ENCODE peak calls at places on chromosomes 3 and 15, in five cellular contexts. G is HEK293T; L is amniotic stem cell; E is globus pallidus; M is activated naive CD4-positive, alpha-beta T cell treated with Interleukin-2 at 50 U/mL for 16 hours. D is an unnamed sample.

GRCh38 chr15:89307791-89308190 is 26.8 kb downstream of the POLG start:
- DNase-seq in G (no peak), L (peak), E (no peak), M (no peak), D (no peak)

GRCh38 chr15:80160570-80161156 is 7.9 kb downstream of the FAH start:
- DNase-seq in G (no peak), L (peak), E (peak), M (peak), D (no peak)

GRCh38 chr15:74958320-74958907 is 1.8 kb upstream of the RPP25 start:
- DNase-seq in G (no peak), L (no peak), E (no peak), M (no peak), D (no peak)

GRCh38 chr3:128859573-128860154 is 19.8 kb upstream of the ACAD9 start:
- DNase-seq in G (no peak), L (no peak), E (no peak), M (no peak), D (no peak)

GRCh38 chr3:50370594-50370993 is 11.3 kb upstream of the TMEM115 start:
- DNase-seq in G (peak), L (no peak), E (no peak), M (no peak), D (no peak)

GRCh38 chr3:158313344-158313927 is 203.5 kb downstream of the RSRC1 start:
- DNase-seq in G (peak), L (no peak), E (no peak), M (no peak), D (no peak)

GRCh38 chr15:52132066-52132465 is 19.5 kb upstream of the BCL2L10 start:
- DNase-seq in G (no peak), L (no peak), E (no peak), M (no peak), D (no peak)

GRCh38 chr3:43995078-43995928 is 246.4 kb upstream of the TOPAZ1 start:
- DNase-seq in G (peak), L (no peak), E (no peak), M (peak), D (no peak)

GRCh38 chr15:40343512-40343911 is 2.8 kb upstream of the CCDC9B start:
- DNase-seq in G (no peak), L (peak), E (no peak), M (no peak), D (no peak)

GRCh38 chr3:50557106-50557505 is 10.4 kb downstream of the C3orf18 start:
- DNase-seq in G (no peak), L (no peak), E (no peak), M (no peak), D (no peak)

GRCh38 chr3:63193647-63194046 is 84.5 kb upstream of the SYNPR start:
- DNase-seq in G (peak), L (peak), E (peak), M (no peak), D (no peak)

GRCh38 chr15:39156166-39156565 is 424.7 kb upstream of the THBS1 start:
- DNase-seq in G (no peak), L (no peak), E (no peak), M (no peak), D (no peak)

GRCh38 chr3:100027321-100027720 is 87.0 kb downstream of the FILIP1L start:
- DNase-seq in G (no peak), L (no peak), E (no peak), M (no peak), D (no peak)

GRCh38 chr15:62940755-62941361 is 101.7 kb upstream of the TPM1 start:
- DNase-seq in G (no peak), L (peak), E (peak), M (no peak), D (no peak)

GRCh38 chr3:98504534-98504933 is 7.1 kb downstream of the OR5K2 start:
- DNase-seq in G (no peak), L (no peak), E (no peak), M (no peak), D (no peak)

GRCh38 chr3:183349421-183350157 is 78.8 kb downstream of the MCF2L2 start:
- DNase-seq in G (no peak), L (no peak), E (no peak), M (no peak), D (no peak)

GRCh38 chr3:41127414-41127813 is 71.9 kb upstream of the CTNNB1 start:
- DNase-seq in G (no peak), L (no peak), E (no peak), M (no peak), D (no peak)

GRCh38 chr3:50604628-50605588 is 6.7 kb downstream of the CISH start:
- DNase-seq in G (no peak), L (no peak), E (no peak), M (no peak), D (no peak)

GRCh38 chr3:73729969-73730440 is 105.3 kb upstream of the PDZRN3 start:
- DNase-seq in G (no peak), L (no peak), E (no peak), M (no peak), D (no peak)

GRCh38 chr15:60843482-60843881 is 364.5 kb upstream of the ICE2 start:
- DNase-seq in G (no peak), L (no peak), E (no peak), M (no peak), D (no peak)

GRCh38 chr3:127256138-127256537 is 31.7 kb downstream of the PRR20G start:
- DNase-seq in G (no peak), L (no peak), E (no peak), M (no peak), D (no peak)

GRCh38 chr15:34437687-34438086 is at the start of gene GOLGA8A:
- DNase-seq in G (peak), L (no peak), E (peak), M (peak), D (peak)

GRCh38 chr3:43185656-43186375 is 79.9 kb upstream of the POMGNT2 start:
- DNase-seq in G (no peak), L (peak), E (no peak), M (no peak), D (no peak)

GRCh38 chr15:100863406-100864198 is 16.0 kb upstream of the ALDH1A3 start:
- DNase-seq in G (no peak), L (no peak), E (peak), M (no peak), D (no peak)

GRCh38 chr15:52183562-52184173 is 7.5 kb downstream of the GNB5 start:
- DNase-seq in G (no peak), L (no peak), E (peak), M (no peak), D (no peak)

GRCh38 chr3:177122183-177122856 is 75.0 kb downstream of the TBL1XR1 start:
- DNase-seq in G (no peak), L (no peak), E (no peak), M (no peak), D (no peak)

GRCh38 chr3:188262913-188263683 is 109.1 kb downstream of the LPP start:
- DNase-seq in G (no peak), L (no peak), E (peak), M (no peak), D (no peak)

GRCh38 chr3:133734305-133734704 is 11.9 kb upstream of the TF start:
- DNase-seq in G (no peak), L (no peak), E (no peak), M (no peak), D (no peak)

GRCh38 chr3:71102111-71103039 is 481.2 kb downstream of the FOXP1 start:
- DNase-seq in G (peak), L (peak), E (no peak), M (no peak), D (no peak)

GRCh38 chr3:135970500-135971116 is 5.1 kb downstream of the PPP2R3A start:
- DNase-seq in G (no peak), L (no peak), E (peak), M (no peak), D (no peak)

GRCh38 chr3:185397676-185398075 is 34.7 kb downstream of the MAP3K13 start:
- DNase-seq in G (no peak), L (no peak), E (peak), M (no peak), D (no peak)

GRCh38 chr3:88219138-88219792 is 69.5 kb downstream of the C3orf38 start:
- DNase-seq in G (peak), L (peak), E (peak), M (no peak), D (no peak)

GRCh38 chr3:122928396-122929187 is 99.0 kb downstream of the SEMA5B start:
- DNase-seq in G (no peak), L (no peak), E (no peak), M (no peak), D (no peak)

GRCh38 chr3:115513411-115513800 is 109.9 kb upstream of the GAP43 start:
- DNase-seq in G (no peak), L (no peak), E (no peak), M (no peak), D (no peak)

GRCh38 chr3:51819709-51820406 is 40.8 kb upstream of the IQCF6 start:
- DNase-seq in G (peak), L (no peak), E (no peak), M (no peak), D (no peak)

GRCh38 chr3:58638586-58638985 is 28.0 kb downstream of the FAM3D start:
- DNase-seq in G (no peak), L (no peak), E (no peak), M (no peak), D (no peak)

GRCh38 chr3:37017683-37018082 is 24.4 kb downstream of the MLH1 start:
- DNase-seq in G (no peak), L (no peak), E (no peak), M (no peak), D (no peak)

D was measured in T-cell.